ENCODE peak calls at places on chromosomes 12 and 14, in five cellular contexts. P is fibroblast of pulmonary artery, H is cardiac muscle cell, G is lower lobe of right lung, C is astrocyte of the cerebellum. O is an unnamed sample.

GRCh38 chr12:50620050-50620974 is 115.5 kb downstream of the DIP2B start:
- DNase-seq in P (peak), C (peak), G (no peak), H (peak), O (peak)

GRCh38 chr12:87596134-87596533 is 433.1 kb downstream of the C12orf50 start:
- DNase-seq in P (no peak), C (no peak), H (no peak), G (no peak), O (no peak)

GRCh38 chr12:23008613-23009012 is 383.6 kb downstream of the ETNK1 start:
- DNase-seq in H (no peak), C (no peak), G (no peak), P (no peak), O (no peak)

GRCh38 chr14:102155150-102155549 is 15.5 kb downstream of the WDR20 start:
- DNase-seq in H (peak), C (peak), P (peak), G (no peak), O (peak)

GRCh38 chr14:49908433-49908782 is 15.5 kb downstream of the ARF6 start:
- DNase-seq in H (no peak), P (no peak), C (no peak), G (no peak), O (no peak)

GRCh38 chr12:105729931-105730330 is 399.4 kb downstream of the C12orf75 start:
- DNase-seq in C (peak), G (no peak), P (no peak), H (no peak), O (peak)

GRCh38 chr12:12582895-12583303 is 20.2 kb upstream of the DUSP16 start:
- DNase-seq in H (peak), C (no peak), G (no peak), P (peak), O (no peak)

GRCh38 chr12:62170241-62170640 is 90.0 kb upstream of the USP15 start:
- DNase-seq in H (no peak), P (no peak), C (no peak), G (no peak), O (no peak)

GRCh38 chr12:104596128-104596799 is 139.5 kb downstream of the CHST11 start:
- DNase-seq in C (peak), G (no peak), H (peak), P (peak), O (peak)

GRCh38 chr12:105445261-105446015 is 114.9 kb downstream of the C12orf75 start:
- DNase-seq in G (no peak), C (no peak), H (peak), P (peak), O (peak)

GRCh38 chr14:32512348-32512747 is 183.2 kb downstream of the AKAP6 start:
- DNase-seq in C (no peak), P (no peak), G (no peak), H (no peak), O (no peak)

GRCh38 chr12:130661059-130661458 is 55.0 kb downstream of the RIMBP2 start:
- DNase-seq in H (no peak), G (no peak), C (no peak), P (no peak), O (no peak)

GRCh38 chr12:86275356-86275755 is 19.2 kb upstream of the MGAT4C start:
- DNase-seq in P (no peak), H (no peak), C (no peak), G (no peak), O (no peak)

GRCh38 chr12:25054783-25055144 is 105.9 kb upstream of the BCAT1 start:
- DNase-seq in P (no peak), C (peak), G (no peak), H (no peak), O (peak)

GRCh38 chr12:121325922-121326396 is 26.3 kb downstream of the ANAPC5 start:
- DNase-seq in C (no peak), G (no peak), H (peak), P (no peak), O (no peak)

GRCh38 chr12:62239571-62239970 is 20.6 kb upstream of the USP15 start:
- DNase-seq in H (no peak), P (no peak), C (no peak), G (no peak), O (no peak)

GRCh38 chr12:123288751-123289346 is 17.2 kb upstream of the CDK2AP1 start:
- DNase-seq in P (no peak), H (no peak), G (no peak), C (no peak), O (no peak)

GRCh38 chr12:21350975-21351374 is 16.3 kb upstream of the SLCO1A2 start:
- DNase-seq in G (no peak), P (no peak), H (no peak), C (no peak), O (no peak)

GRCh38 chr12:10215451-10215850 is 2.8 kb downstream of the GABARAPL1 start:
- DNase-seq in C (no peak), G (no peak), H (no peak), P (no peak), O (no peak)
- H3K4me3 ChIP-seq in C (peak), G (peak), H (no peak), P (peak), O (no peak)

DNA sequence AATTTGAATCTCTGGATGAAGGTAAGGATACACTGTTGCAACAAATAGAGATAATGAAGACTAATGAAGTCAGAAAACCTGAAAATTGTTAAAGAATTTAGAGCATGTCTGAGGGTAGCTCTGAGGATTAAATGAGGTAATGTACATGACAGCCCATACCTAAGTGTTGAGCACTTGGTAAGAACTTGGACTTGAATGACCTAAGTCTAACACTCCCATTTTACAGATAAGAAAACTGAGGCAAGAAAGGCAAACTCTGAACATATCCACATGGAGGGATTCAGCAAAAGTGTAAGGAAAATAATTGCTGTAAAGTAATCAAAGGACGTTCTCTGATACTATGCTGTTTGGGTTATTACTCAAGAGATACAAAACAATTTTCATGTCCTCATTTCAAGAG is 29.0 kb downstream of the PTPRB start:
- DNase-seq in C (no peak), H (no peak), P (no peak), G (no peak), O (no peak)
- TF ChIP-seq CTCF in C (no peak), H (no peak), P (no peak), G (no peak), O (no peak)

DNA sequence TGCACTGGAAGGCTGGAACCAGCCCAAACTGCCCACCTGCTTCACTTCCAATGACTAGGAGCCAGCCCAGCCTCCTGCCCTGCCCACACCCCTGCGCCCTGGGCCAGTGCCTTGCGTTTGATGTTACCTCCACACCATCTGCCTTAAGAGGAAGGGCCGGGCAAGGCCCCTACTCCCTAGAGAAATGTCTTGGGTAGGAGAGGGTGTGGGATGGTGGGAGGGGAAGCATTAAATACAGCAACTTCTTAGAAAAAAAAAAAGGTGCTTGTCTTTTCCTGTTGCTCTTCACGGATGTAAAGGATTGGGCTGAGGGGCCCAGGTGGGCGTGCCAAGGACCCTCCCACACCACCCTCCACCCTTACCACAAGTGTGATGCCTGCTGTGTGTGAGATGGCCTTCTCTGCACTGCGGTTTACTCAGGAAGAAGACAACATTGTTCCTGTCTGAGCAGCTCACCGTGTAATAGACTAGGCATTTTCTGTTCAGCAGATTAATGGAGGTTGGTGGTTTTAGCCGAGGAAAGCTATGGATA is 99.9 kb downstream of the NINJ2 start:
- DNase-seq in H (no peak), G (no peak), C (peak), P (no peak), O (peak)
- H3K4me3 ChIP-seq in H (no peak), G (no peak), C (no peak), P (no peak), O (no peak)

GRCh38 chr12:2959194-2959507 is at the start of gene TEAD4:
- DNase-seq in P (peak), H (peak), G (peak), C (peak), O (peak)

GRCh38 chr12:2960432-2960956 is 1.3 kb downstream of the TEAD4 start:
- DNase-seq in P (peak), C (no peak), H (no peak), G (no peak), O (peak)

GRCh38 chr12:2959508-2960431 is 573 bp downstream of the TEAD4 start:
- DNase-seq in C (no peak), P (peak), G (peak), H (peak), O (peak)

GRCh38 chr12:2957816-2958431 is 1.3 kb upstream of the TEAD4 start:
- DNase-seq in G (no peak), P (no peak), C (no peak), H (no peak), O (peak)

DNA sequence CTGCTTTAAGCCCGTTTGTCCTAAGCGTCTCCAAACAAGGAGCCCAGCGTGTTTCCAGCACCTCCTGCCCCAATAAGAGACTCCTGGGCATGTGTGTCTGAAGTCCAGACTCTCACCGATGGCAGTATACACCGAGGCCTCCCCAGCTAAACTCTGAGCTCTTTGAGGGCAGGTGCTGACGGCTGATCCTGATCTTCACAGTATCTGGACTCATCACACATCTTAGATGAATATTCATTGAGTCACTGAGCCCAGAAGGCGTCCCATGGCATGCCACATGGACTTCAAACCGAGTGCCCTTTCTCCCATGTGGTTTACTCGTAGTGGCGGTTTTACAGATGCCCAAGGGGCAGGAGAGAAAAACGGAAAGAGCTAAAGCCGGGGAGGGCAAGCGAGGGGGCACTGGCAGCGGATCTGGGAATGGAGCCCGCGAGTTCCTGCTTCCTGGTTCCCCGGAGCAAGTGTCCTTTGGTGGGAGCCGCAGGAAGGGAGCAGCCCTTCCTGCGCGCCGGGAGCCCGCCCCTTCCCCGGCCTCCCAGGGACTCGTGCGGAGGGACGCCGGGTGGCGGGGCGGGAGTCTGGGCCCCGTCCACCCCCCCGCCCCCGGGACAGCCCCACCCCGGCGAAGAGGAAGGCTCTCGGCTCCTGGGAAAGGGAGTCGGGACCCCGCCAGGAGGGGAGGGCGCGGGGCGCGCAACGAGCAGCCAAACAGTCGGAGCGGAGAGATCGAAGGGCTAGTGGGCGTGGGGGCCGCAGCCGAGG is 584 bp upstream of the TEAD4 start:
- DNase-seq in P (peak), C (no peak), H (peak), G (peak), O (peak)
- TF ChIP-seq CTCF in P (no peak), C (no peak), H (no peak), G (no peak), O (no peak)

O was measured in astrocyte of the spinal cord.